ENCODE peak calls at places on chromosome 15, in ten cellular contexts. C, N, U, X, O, S, V, F, D and A are unnamed samples.
A peak's percentile ranks its signal among the peaks of the same experiment; 100 is the strongest.

GRCh38 chr15:48458876-48459275 is 127.6 kb downstream of the DUT start:
- DNase-seq in N (peak; percentile 26), S (no peak), X (no peak), U (no peak), F (no peak), C (no peak), V (no peak), D (peak; percentile 43), O (no peak), A (no peak)

GRCh38 chr15:45089712-45090373 is 24.1 kb downstream of the DUOX2 start:
- DNase-seq in D (no peak), X (no peak), N (no peak), S (no peak), U (no peak), V (no peak), C (no peak), F (no peak), O (no peak), A (no peak)

GRCh38 chr15:81809543-81809942 is 236.3 kb downstream of the MEX3B start:
- DNase-seq in F (no peak), U (no peak), X (no peak), S (peak; percentile 7), O (no peak), N (no peak), C (no peak), D (no peak), V (peak; percentile 26), A (no peak)

GRCh38 chr15:95265419-95265997 is 1034.1 kb downstream of the MCTP2 start:
- DNase-seq in C (no peak), V (no peak), F (no peak), N (no peak), X (no peak), U (no peak), D (no peak), O (no peak), S (no peak), A (no peak)

GRCh38 chr15:92164327-92165000 is 229.2 kb upstream of the ST8SIA2 start:
- DNase-seq in N (no peak), S (peak; percentile 43), X (no peak), V (no peak), U (no peak), F (no peak), C (no peak), O (no peak), D (peak; percentile 17), A (no peak)

GRCh38 chr15:39501366-39501765 is 79.5 kb upstream of the THBS1 start:
- DNase-seq in C (no peak), F (no peak), V (no peak), O (peak; percentile 35), S (no peak), D (no peak), N (no peak), U (no peak), X (no peak), A (no peak)

GRCh38 chr15:51739056-51739455 is 1.6 kb upstream of the LYSMD2 start:
- DNase-seq in U (no peak), C (no peak), F (no peak), N (no peak), O (no peak), X (no peak), V (no peak), S (no peak), D (no peak), A (no peak)

GRCh38 chr15:45376967-45377629 is 1.2 kb downstream of the GATM start:
- DNase-seq in D (no peak), U (no peak), C (no peak), N (no peak), V (no peak), O (no peak), S (no peak), X (no peak), F (no peak), A (no peak)

GRCh38 chr15:68618339-68619302 is 39.8 kb downstream of the CORO2B start:
- DNase-seq in D (peak; percentile 79), X (no peak), U (no peak), C (no peak), V (no peak), O (no peak), S (peak; percentile 75), N (no peak), F (no peak), A (no peak)

GRCh38 chr15:40974921-40975320 is 21.6 kb downstream of the CHAC1 start:
- DNase-seq in N (no peak), C (no peak), S (no peak), V (no peak), O (no peak), F (no peak), X (no peak), U (no peak), D (no peak), A (no peak)

GRCh38 chr15:87949214-87949933 is 307.2 kb downstream of the NTRK3 start:
- DNase-seq in U (no peak), D (no peak), F (no peak), N (no peak), S (no peak), X (no peak), V (no peak), O (no peak), C (no peak), A (no peak)

GRCh38 chr15:29065571-29065970 is 179.8 kb downstream of the APBA2 start:
- DNase-seq in X (no peak), O (no peak), C (no peak), S (no peak), F (no peak), D (no peak), V (no peak), N (no peak), U (no peak), A (no peak)

GRCh38 chr15:67148196-67148701 is 82.8 kb downstream of the SMAD3 start:
- DNase-seq in U (no peak), S (peak; percentile 63), X (no peak), V (no peak), C (no peak), D (peak; percentile 77), N (no peak), O (peak; percentile 73), F (peak; percentile 84), A (no peak)

GRCh38 chr15:32656091-32656860 is 14.8 kb downstream of the SCG5 start:
- DNase-seq in V (no peak), D (no peak), O (no peak), S (peak; percentile 36), N (no peak), F (no peak), U (no peak), C (no peak), X (no peak), A (no peak)

GRCh38 chr15:24856397-24857093 is 98.2 kb upstream of the SNRPN start:
- DNase-seq in U (no peak), S (peak; percentile 39), V (peak; percentile 12), F (peak; percentile 6), D (no peak), N (no peak), O (no peak), C (no peak), X (no peak), A (no peak)

GRCh38 chr15:91465086-91465485 is 365.0 kb downstream of the SV2B start:
- DNase-seq in C (no peak), S (no peak), D (no peak), O (no peak), U (no peak), X (no peak), F (no peak), N (no peak), V (no peak), A (no peak)

GRCh38 chr15:97750071-97750470 is 210.4 kb upstream of the ARRDC4 start:
- DNase-seq in U (no peak), F (no peak), O (no peak), V (no peak), D (no peak), S (no peak), N (no peak), X (no peak), C (no peak), A (no peak)
- TF ChIP-seq CTCF in U (no peak), F (no peak), O (no peak), V (no peak), D (no peak), S (no peak), N (no peak), X (no peak), C (no peak), A (no peak)

DNA sequence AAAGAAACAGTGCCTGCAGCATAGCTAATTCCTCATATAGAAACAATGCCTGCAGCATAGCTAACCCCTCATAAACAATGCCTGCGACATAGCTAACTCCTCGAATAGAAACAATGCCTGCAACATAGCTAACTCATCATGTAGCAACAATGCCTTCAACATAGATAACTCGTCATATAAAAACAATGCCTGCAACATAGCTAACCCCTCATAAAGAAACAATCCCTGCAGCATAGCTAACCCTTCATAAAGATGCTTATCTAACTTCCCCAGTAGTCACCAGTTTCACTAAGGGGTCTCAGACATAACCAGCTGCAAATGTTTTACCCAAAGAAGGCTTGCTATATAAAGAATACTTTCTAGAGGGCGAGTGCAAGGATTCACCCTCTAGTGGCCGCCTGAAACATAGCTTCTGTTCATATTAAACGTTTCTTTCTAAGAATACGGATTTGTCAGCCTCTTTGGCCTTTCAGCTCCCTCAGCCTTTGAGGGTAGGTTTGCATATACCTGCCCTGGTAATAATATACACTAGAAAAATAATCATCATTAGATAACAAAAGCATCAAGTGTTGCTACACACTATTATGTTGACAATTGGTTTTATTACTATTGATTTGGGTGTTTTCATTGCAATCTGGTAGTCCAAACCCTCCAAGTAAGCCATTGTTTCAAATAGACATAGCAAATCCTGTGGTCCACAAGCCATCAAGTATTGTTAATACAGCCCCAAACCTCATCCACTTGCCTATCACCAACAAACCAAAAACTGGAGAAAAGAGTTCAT is 44.4 kb upstream of the FAN1 start:
- DNase-seq in C (no peak), F (no peak), U (no peak), N (no peak), O (peak; percentile 20), X (no peak), D (peak; percentile 62), S (peak; percentile 41), V (peak; percentile 19), A (no peak)
- TF ChIP-seq CTCF in C (peak; percentile 51), F (peak; percentile 52), U (peak; percentile 67), N (peak; percentile 62), O (peak; percentile 70), X (peak; percentile 69), D (peak; percentile 74), S (peak; percentile 77), V (peak; percentile 53), A (peak; percentile 68)

DNA sequence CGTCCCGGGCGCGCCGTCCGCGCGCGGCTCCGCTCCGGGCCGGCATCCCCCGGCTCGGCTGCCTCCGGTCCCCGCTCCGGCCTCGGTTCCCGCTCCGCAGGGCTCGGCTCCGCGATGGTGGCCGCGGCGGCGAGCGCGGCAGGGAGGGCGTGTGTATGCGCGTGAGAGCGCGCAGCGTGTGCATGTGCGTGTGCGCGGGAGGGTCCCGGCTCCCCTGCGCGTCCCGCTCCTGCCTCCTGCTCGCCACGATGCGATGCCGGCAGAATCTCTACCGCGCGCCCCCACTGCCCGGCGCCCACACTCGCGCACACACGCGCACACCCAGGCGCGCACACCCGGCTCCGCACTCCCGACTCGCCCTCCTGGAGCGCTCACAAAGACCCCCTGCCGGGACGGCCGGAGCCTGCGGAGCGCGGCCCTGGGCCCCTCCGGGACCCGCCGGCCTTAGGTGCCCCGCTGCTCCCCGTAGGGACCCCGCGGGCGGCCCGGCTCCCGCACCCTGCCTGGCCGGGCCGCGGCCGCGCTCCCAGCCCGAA is 186.6 kb upstream of the LINGO1 start:
- DNase-seq in X (no peak), V (peak; percentile 33), N (no peak), D (no peak), C (peak; percentile 50), F (no peak), U (no peak), S (no peak), O (no peak), A (no peak)
- TF ChIP-seq CTCF in X (no peak), V (no peak), N (no peak), D (no peak), C (no peak), F (no peak), U (no peak), S (no peak), O (no peak), A (no peak)

GRCh38 chr15:43186003-43186353 is 775 bp downstream of the CCNDBP1 start:
- DNase-seq in U (no peak), S (no peak), N (no peak), O (no peak), D (no peak), X (no peak), V (no peak), F (no peak), C (no peak), A (no peak)
- TF ChIP-seq CTCF in U (no peak), S (no peak), N (no peak), O (no peak), D (no peak), X (no peak), V (no peak), F (no peak), C (no peak), A (peak; percentile 4)